ENCODE peak calls at places on chromosomes 3 and 15, in five cellular contexts. C, V, R, E and W are unnamed samples.

GRCh38 chr3:14411988-14412387 is 9.6 kb downstream of the SLC6A6 start:
- DNase-seq in C (no peak), V (no peak), R (no peak), E (no peak), W (no peak)

GRCh38 chr15:63668601-63669000 is 71.4 kb downstream of the FBXL22 start:
- DNase-seq in C (no peak), V (no peak), R (no peak), E (no peak), W (no peak)

GRCh38 chr15:58966698-58967097 is 20.8 kb upstream of the RNF111 start:
- DNase-seq in C (no peak), V (no peak), R (no peak), E (no peak), W (no peak)

GRCh38 chr3:9955067-9955502 is 2.9 kb upstream of the PRRT3 start:
- DNase-seq in C (no peak), V (no peak), R (no peak), E (no peak), W (no peak)

GRCh38 chr15:59437777-59438574 is at the start of gene FAM81A:
- DNase-seq in C (peak; percentile 14), V (peak; percentile 94), R (peak; percentile 88), E (peak; percentile 9), W (peak; percentile 93)

GRCh38 chr3:126245811-126246727 is 65.7 kb upstream of the ALDH1L1 start:
- DNase-seq in C (no peak), V (peak; percentile 46), R (peak; percentile 83), E (no peak), W (no peak)

GRCh38 chr3:178263236-178263916 is 272.9 kb upstream of the KCNMB2 start:
- DNase-seq in C (no peak), V (no peak), R (no peak), E (no peak), W (no peak)

GRCh38 chr3:45631486-45631885 is 36.9 kb downstream of the LIMD1 start:
- DNase-seq in C (no peak), V (no peak), R (no peak), E (no peak), W (no peak)

GRCh38 chr15:90058308-90058707 is 44.0 kb downstream of the IDH2 start:
- DNase-seq in C (no peak), V (no peak), R (no peak), E (no peak), W (no peak)

GRCh38 chr3:142987080-142987700 is 14.2 kb upstream of the U2SURP start:
- DNase-seq in C (no peak), V (no peak), R (no peak), E (no peak), W (no peak)

GRCh38 chr3:47456984-47457383 is 18.8 kb downstream of the SCAP start:
- DNase-seq in C (no peak), V (no peak), R (no peak), E (no peak), W (no peak)

GRCh38 chr3:14141602-14142315 is 16.9 kb downstream of the TMEM43 start:
- DNase-seq in C (no peak), V (peak; percentile 79), R (no peak), E (no peak), W (no peak)

GRCh38 chr3:154338570-154338969 is 14.3 kb upstream of the DHX36 start:
- DNase-seq in C (no peak), V (no peak), R (no peak), E (no peak), W (no peak)

GRCh38 chr3:13457593-13457992 is 22.5 kb upstream of the HDAC11 start:
- DNase-seq in C (no peak), V (no peak), R (no peak), E (no peak), W (no peak)

GRCh38 chr3:184566441-184567414 is 5.1 kb downstream of the EPHB3 start:
- DNase-seq in C (no peak), V (no peak), R (no peak), E (no peak), W (no peak)

GRCh38 chr3:4722103-4722502 is 229.0 kb downstream of the ITPR1 start:
- DNase-seq in C (no peak), V (peak; percentile 60), R (no peak), E (no peak), W (no peak)

GRCh38 chr15:98612490-98613110 is 35.7 kb upstream of the IGF1R start:
- DNase-seq in C (no peak), V (no peak), R (peak; percentile 54), E (no peak), W (peak; percentile 85)

GRCh38 chr3:37536799-37537311 is 324.8 kb upstream of the CTDSPL start:
- DNase-seq in C (no peak), V (no peak), R (no peak), E (no peak), W (no peak)

GRCh38 chr3:184380210-184380626 is 364 bp downstream of the CHRD start:
- DNase-seq in C (peak; percentile 42), V (peak; percentile 74), R (no peak), E (no peak), W (no peak)

GRCh38 chr3:51099794-51100542 is 285.1 kb upstream of the MANF start:
- DNase-seq in C (no peak), V (no peak), R (no peak), E (no peak), W (no peak)

GRCh38 chr3:158167737-158168469 is 58.0 kb downstream of the RSRC1 start:
- DNase-seq in C (no peak), V (no peak), R (no peak), E (no peak), W (no peak)

GRCh38 chr3:12175844-12176453 is 17.2 kb upstream of the TIMP4 start:
- DNase-seq in C (peak; percentile 17), V (peak; percentile 72), R (no peak), E (no peak), W (no peak)

GRCh38 chr3:9732080-9732752 is 681 bp downstream of the BRPF1 start:
- DNase-seq in C (peak; percentile 44), V (peak; percentile 49), R (no peak), E (no peak), W (no peak)

GRCh38 chr3:173584834-173585831 is 187.6 kb downstream of the NLGN1 start:
- DNase-seq in C (no peak), V (peak; percentile 61), R (no peak), E (no peak), W (no peak)

GRCh38 chr15:42549052-42549491 is 434 bp downstream of the HAUS2 start:
- DNase-seq in C (no peak), V (no peak), R (no peak), E (no peak), W (no peak)

GRCh38 chr3:155335955-155336354 is 42.5 kb upstream of the STRIT1 start:
- DNase-seq in C (no peak), V (no peak), R (no peak), E (no peak), W (no peak)

GRCh38 chr3:159499031-159499793 is 489.4 kb upstream of the IL12A start:
- DNase-seq in C (no peak), V (no peak), R (no peak), E (no peak), W (no peak)

GRCh38 chr3:126664591-126665214 is 9.8 kb upstream of the TXNRD3 start:
- DNase-seq in C (no peak), V (no peak), R (no peak), E (no peak), W (peak; percentile 80)

GRCh38 chr3:114879059-114880031 is 267.7 kb downstream of the ZBTB20 start:
- DNase-seq in C (no peak), V (no peak), R (no peak), E (no peak), W (no peak)

GRCh38 chr3:194321666-194322640 is 29.2 kb downstream of the CPN2 start:
- DNase-seq in C (no peak), V (no peak), R (no peak), E (no peak), W (no peak)

GRCh38 chr3:62888180-62888579 is 13.0 kb upstream of the CADPS start:
- DNase-seq in C (no peak), V (no peak), R (no peak), E (no peak), W (no peak)

GRCh38 chr3:180382781-180383180 is 219.2 kb upstream of the TTC14 start:
- DNase-seq in C (no peak), V (no peak), R (no peak), E (no peak), W (no peak)

GRCh38 chr15:81357178-81357686 is 16.8 kb downstream of the TMC3 start:
- DNase-seq in C (no peak), V (no peak), R (peak; percentile 56), E (no peak), W (no peak)

GRCh38 chr15:57251941-57252340 is 124.4 kb upstream of the CGNL1 start:
- DNase-seq in C (no peak), V (no peak), R (no peak), E (no peak), W (no peak)

GRCh38 chr3:12662593-12663310 is 1.2 kb downstream of the RAF1 start:
- DNase-seq in C (peak; percentile 37), V (peak; percentile 49), R (peak; percentile 82), E (peak; percentile 8), W (no peak)

GRCh38 chr3:138332472-138333073 is 2.9 kb upstream of the NME9 start:
- DNase-seq in C (no peak), V (no peak), R (no peak), E (no peak), W (peak; percentile 26)